ENCODE peak calls at places on chromosomes 2 and 18, in nine cellular contexts. U, D, W, P, O, V, Q, R and E are unnamed samples.

GRCh38 chr18:3094355-3094684 is 81.4 kb upstream of the LPIN2 start:
- DNase-seq in U (no peak), D (no peak), W (no peak), P (no peak), O (no peak), V (no peak), Q (no peak), R (no peak), E (no peak)

GRCh38 chr18:79496237-79496977 is 100.7 kb downstream of the NFATC1 start:
- DNase-seq in U (peak), D (no peak), W (no peak), P (no peak), O (no peak), V (no peak), Q (no peak), R (no peak), E (no peak)

GRCh38 chr2:231188506-231189170 is 9.8 kb upstream of the ARMC9 start:
- DNase-seq in U (no peak), D (no peak), W (no peak), P (no peak), O (no peak), V (no peak), Q (no peak), R (no peak), E (no peak)

GRCh38 chr2:40592223-40592622 is 140.3 kb upstream of the SLC8A1 start:
- DNase-seq in U (no peak), D (no peak), W (no peak), P (no peak), O (no peak), V (no peak), Q (no peak), R (no peak), E (no peak)

GRCh38 chr2:219684721-219685689 is 57.6 kb downstream of the SLC4A3 start:
- DNase-seq in U (peak), D (no peak), W (peak), P (peak), O (no peak), V (peak), Q (peak), R (peak), E (no peak)

GRCh38 chr2:231049286-231050017 is 7.2 kb upstream of the PSMD1 start:
- DNase-seq in U (no peak), D (no peak), W (no peak), P (no peak), O (no peak), V (no peak), Q (no peak), R (no peak), E (no peak)

GRCh38 chr18:45026162-45026561 is 345.5 kb downstream of the SETBP1 start:
- DNase-seq in U (no peak), D (no peak), W (no peak), P (no peak), O (no peak), V (no peak), Q (no peak), R (no peak), E (no peak)

GRCh38 chr18:22846088-22846683 is 86.9 kb upstream of the RBBP8 start:
- DNase-seq in U (no peak), D (no peak), W (no peak), P (no peak), O (no peak), V (no peak), Q (no peak), R (peak), E (no peak)

GRCh38 chr2:128437181-128437520 is 118.5 kb upstream of the HS6ST1 start:
- DNase-seq in U (no peak), D (no peak), W (no peak), P (no peak), O (no peak), V (no peak), Q (no peak), R (no peak), E (no peak)

GRCh38 chr2:119536707-119537106 is 7.5 kb upstream of the CFAP221 start:
- DNase-seq in U (no peak), D (no peak), W (no peak), P (no peak), O (no peak), V (no peak), Q (no peak), R (no peak), E (no peak)

GRCh38 chr2:65537651-65538385 is 105.4 kb upstream of the SPRED2 start:
- DNase-seq in U (no peak), D (no peak), W (no peak), P (no peak), O (no peak), V (no peak), Q (no peak), R (no peak), E (no peak)